ENCODE peak calls at places on chromosome 3, in nine cellular contexts. W, G, U, S, H, Q, Z, D and I are unnamed samples.

GRCh38 chr3:77038468-77038927 is 1.4 kb upstream of the ROBO2 start:
- DNase-seq in W (peak; percentile 62), G (no peak), U (no peak), S (peak; percentile 84), H (peak; percentile 70), Q (peak; percentile 77), Z (peak; percentile 34), D (no peak), I (no peak)

GRCh38 chr3:39050020-39050419 is 1.7 kb downstream of the SCN11A start:
- DNase-seq in W (no peak), G (no peak), U (no peak), S (no peak), H (no peak), Q (no peak), Z (no peak), D (no peak), I (no peak)

GRCh38 chr3:78734048-78734637 is 1033.7 kb downstream of the ROBO1 start:
- DNase-seq in W (no peak), G (no peak), U (no peak), S (no peak), H (no peak), Q (no peak), Z (no peak), D (no peak), I (no peak)

GRCh38 chr3:25944328-25944727 is 154.4 kb downstream of the OXSM start:
- DNase-seq in W (no peak), G (no peak), U (no peak), S (no peak), H (no peak), Q (no peak), Z (no peak), D (no peak), I (no peak)

GRCh38 chr3:53483821-53484220 is 10.6 kb upstream of the CACNA1D start:
- DNase-seq in W (no peak), G (no peak), U (no peak), S (no peak), H (no peak), Q (no peak), Z (no peak), D (no peak), I (no peak)

GRCh38 chr3:181752202-181752671 is 40.5 kb downstream of the SOX2 start:
- DNase-seq in W (no peak), G (no peak), U (no peak), S (no peak), H (no peak), Q (no peak), Z (no peak), D (no peak), I (no peak)

GRCh38 chr3:13352621-13353131 is 67.4 kb downstream of the NUP210 start:
- DNase-seq in W (no peak), G (no peak), U (no peak), S (no peak), H (no peak), Q (peak; percentile 12), Z (no peak), D (no peak), I (no peak)

GRCh38 chr3:24522155-24522579 is 27.5 kb upstream of the THRB start:
- DNase-seq in W (no peak), G (no peak), U (no peak), S (no peak), H (no peak), Q (no peak), Z (peak; percentile 15), D (no peak), I (no peak)

GRCh38 chr3:87132801-87133200 is 94.3 kb upstream of the CHMP2B start:
- DNase-seq in W (no peak), G (no peak), U (no peak), S (no peak), H (no peak), Q (no peak), Z (no peak), D (no peak), I (no peak)

DNA sequence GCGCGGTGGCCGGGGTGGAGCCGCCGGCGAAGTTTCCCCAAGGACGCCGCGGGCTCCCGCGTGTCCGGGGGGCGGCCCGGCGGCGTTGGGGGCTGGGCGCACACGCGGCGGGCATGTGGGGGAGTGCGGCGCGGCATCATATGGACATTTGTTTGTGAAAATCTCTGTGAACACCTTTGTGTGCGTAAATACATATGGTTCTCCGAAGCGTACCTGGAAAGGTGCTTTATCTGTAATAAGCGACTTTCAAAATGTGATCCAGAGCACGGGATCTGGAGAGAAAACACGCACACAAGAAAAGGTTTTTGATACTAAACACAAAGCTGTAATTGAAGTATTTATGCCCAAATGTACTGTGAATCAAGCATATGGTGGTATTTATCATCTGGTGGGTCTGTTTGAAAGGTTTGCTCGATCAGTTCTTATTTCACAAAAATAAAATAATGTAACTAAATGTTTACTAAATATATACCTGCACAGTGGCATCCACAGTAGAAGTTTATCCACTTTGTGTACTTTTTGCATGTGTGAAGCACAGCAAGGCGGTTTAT is 727 bp upstream of the TBL1XR1 start:
- DNase-seq in W (no peak), G (no peak), U (no peak), S (no peak), H (no peak), Q (peak; percentile 39), Z (no peak), D (no peak), I (no peak)
- TF ChIP-seq POLR2A in W (no peak), G (no peak), U (peak; percentile 43), S (no peak), H (no peak), Q (no peak), Z (no peak), D (no peak), I (no peak)

GRCh38 chr3:20742903-20743302 is 556.9 kb upstream of the SGO1 start:
- DNase-seq in W (no peak), G (no peak), U (no peak), S (no peak), H (no peak), Q (no peak), Z (no peak), D (no peak), I (no peak)

GRCh38 chr3:20751299-20751698 is 565.3 kb upstream of the SGO1 start:
- DNase-seq in W (no peak), G (no peak), U (no peak), S (no peak), H (no peak), Q (no peak), Z (no peak), D (no peak), I (no peak)

DNA sequence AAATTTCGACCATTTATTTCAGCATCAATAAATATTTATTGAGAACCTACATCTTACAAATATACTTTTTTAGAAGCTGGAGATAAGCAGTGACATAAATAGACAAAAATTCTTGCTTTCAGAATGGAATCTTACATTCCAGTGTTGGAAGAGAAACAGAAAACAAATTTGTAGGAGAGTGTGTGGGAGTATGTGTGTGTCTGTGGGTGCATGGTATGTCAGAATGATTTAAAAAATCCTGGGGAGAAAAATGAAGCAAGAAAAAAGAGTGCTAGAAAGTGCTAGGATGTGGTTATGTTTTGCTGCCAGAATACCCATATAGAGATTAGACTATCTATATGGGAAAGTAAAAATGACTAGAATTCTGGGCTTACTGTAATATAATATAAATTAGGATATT is 561.7 kb upstream of the SGO1 start:
- DNase-seq in W (no peak), G (no peak), U (no peak), S (no peak), H (no peak), Q (no peak), Z (no peak), D (no peak), I (no peak)
- TF ChIP-seq POLR2A in W (no peak), G (no peak), U (no peak), S (no peak), H (no peak), Q (no peak), Z (no peak), D (no peak), I (no peak)

GRCh38 chr3:168249048-168249538 is 153.4 kb upstream of the GOLIM4 start:
- DNase-seq in W (no peak), G (no peak), U (no peak), S (no peak), H (no peak), Q (peak; percentile 0), Z (no peak), D (no peak), I (no peak)

GRCh38 chr3:168251371-168251770 is 155.6 kb upstream of the GOLIM4 start:
- DNase-seq in W (no peak), G (no peak), U (no peak), S (no peak), H (no peak), Q (no peak), Z (no peak), D (no peak), I (no peak)

GRCh38 chr3:168250415-168250861 is 154.7 kb upstream of the GOLIM4 start:
- DNase-seq in W (no peak), G (no peak), U (no peak), S (no peak), H (no peak), Q (no peak), Z (no peak), D (no peak), I (no peak)

GRCh38 chr3:168248383-168249047 is 152.8 kb upstream of the GOLIM4 start:
- DNase-seq in W (peak; percentile 42), G (no peak), U (no peak), S (peak; percentile 79), H (peak; percentile 29), Q (peak; percentile 16), Z (peak; percentile 6), D (no peak), I (no peak)

DNA sequence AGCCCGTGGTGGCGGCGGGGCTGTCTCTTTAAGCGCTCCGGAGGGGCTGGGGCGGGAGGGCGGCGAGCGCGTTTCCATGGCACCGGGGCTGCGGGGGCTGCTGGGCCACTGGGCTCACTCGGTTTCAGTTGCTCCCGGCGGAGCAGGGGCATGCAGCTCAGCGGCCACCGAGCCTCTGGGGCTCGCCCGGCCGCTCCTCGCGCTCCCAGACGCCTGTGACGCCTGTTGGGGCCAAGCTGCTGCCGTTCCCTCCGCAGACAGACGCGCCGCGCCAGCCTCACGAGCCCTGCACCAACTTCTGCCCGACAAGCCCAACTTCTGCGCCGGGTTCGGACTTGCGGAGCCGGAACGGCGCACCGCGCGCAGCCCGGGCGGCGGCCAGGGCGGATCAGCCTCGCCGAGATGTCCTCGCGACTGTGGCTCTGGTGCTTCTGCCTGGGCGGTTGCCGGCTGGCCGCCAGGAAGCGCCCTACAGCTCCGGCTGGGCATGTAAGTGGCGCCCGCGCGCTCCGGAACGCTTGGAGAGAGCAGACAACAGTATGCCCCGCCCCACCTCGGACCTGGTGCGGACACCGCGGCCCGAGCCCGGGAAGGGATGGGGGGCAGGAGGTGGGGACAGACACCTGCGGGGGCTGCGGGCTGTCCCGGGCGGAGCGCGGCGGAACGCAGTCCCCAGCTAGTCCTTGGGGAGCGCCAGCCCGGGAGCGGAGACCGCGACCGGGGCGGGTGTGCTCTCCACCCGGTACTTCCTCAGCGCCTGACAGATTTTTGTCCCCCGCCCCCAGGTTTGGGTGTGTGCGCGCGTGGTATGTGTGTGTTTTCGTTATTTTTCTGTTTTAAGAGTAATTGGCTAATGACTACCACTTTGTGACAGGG is 154.1 kb upstream of the GOLIM4 start:
- DNase-seq in W (peak; percentile 80), G (peak; percentile 36), U (peak; percentile 46), S (peak; percentile 94), H (peak; percentile 70), Q (peak; percentile 80), Z (peak; percentile 50), D (no peak), I (no peak)
- TF ChIP-seq POLR2A in W (no peak), G (peak; percentile 29), U (no peak), S (no peak), H (no peak), Q (no peak), Z (no peak), D (no peak), I (no peak)

DNA sequence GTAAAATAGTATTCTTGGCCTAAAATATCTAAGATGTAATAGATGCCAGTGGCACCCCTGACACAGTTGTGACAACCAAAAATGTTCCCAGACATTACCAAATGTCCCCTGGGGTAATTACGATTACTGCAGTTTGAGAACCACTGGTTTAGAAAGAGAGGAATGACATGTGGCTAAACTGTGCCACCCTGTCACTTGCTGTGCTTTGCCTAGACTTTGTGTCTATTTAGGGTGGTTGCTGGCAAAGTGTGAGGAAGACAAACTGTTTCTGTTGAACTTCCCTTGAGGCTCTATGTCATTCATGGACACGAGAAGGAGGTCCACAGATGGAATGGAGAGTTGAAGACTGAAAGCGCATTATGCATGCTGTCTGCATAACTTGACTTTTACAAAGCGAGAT is 316.7 kb downstream of the FEZF2 start:
- DNase-seq in W (no peak), G (no peak), U (no peak), S (no peak), H (no peak), Q (no peak), Z (no peak), D (no peak), I (no peak)
- TF ChIP-seq POLR2A in W (no peak), G (no peak), U (no peak), S (no peak), H (no peak), Q (no peak), Z (no peak), D (no peak), I (no peak)